ENCODE peak calls at places on chromosomes 6 and 20, in seven cellular contexts. W is LNCaP clone FGC, A is AG10803, I is fibroblast of lung, D is mucosa of descending colon, J is Panc1, R is AG04449. B is an unnamed sample.

GRCh38 chr6:146277142-146277541 is 248.3 kb downstream of the GRM1 start:
- DNase-seq in W (no peak), A (no peak), I (no peak), D (no peak), J (no peak), R (no peak), B (no peak)

GRCh38 chr6:84193140-84193708 is 34.2 kb downstream of the CEP162 start:
- DNase-seq in W (no peak), A (peak), I (peak), D (no peak), J (peak), R (peak), B (no peak)

GRCh38 chr20:41149679-41150131 is 12.4 kb downstream of the PLCG1 start:
- DNase-seq in W (no peak), A (peak), I (peak), D (no peak), J (no peak), R (no peak), B (no peak)

GRCh38 chr6:41671376-41671775 is 33.1 kb downstream of the MDFI start:
- DNase-seq in W (no peak), A (no peak), I (no peak), D (no peak), J (no peak), R (no peak), B (no peak)

GRCh38 chr6:153074761-153075160 is 56.3 kb downstream of the RGS17 start:
- DNase-seq in W (no peak), A (peak), I (no peak), D (no peak), J (no peak), R (no peak), B (no peak)

GRCh38 chr20:59120491-59120890 is 43.1 kb upstream of the ZNF831 start:
- DNase-seq in W (no peak), A (no peak), I (no peak), D (no peak), J (no peak), R (no peak), B (no peak)

GRCh38 chr6:170230520-170231390 is 60.1 kb downstream of the DLL1 start:
- DNase-seq in W (no peak), A (no peak), I (no peak), D (no peak), J (no peak), R (no peak), B (no peak)

GRCh38 chr20:56628873-56629463 is at the start of gene TFAP2C:
- DNase-seq in W (peak), A (peak), I (peak), D (peak), J (no peak), R (no peak), B (peak)

GRCh38 chr6:12289655-12290489 is at the start of gene EDN1:
- DNase-seq in W (no peak), A (peak), I (peak), D (peak), J (peak), R (no peak), B (peak)

GRCh38 chr20:1565461-1565860 is 8.0 kb upstream of the SIRPD start:
- DNase-seq in W (no peak), A (no peak), I (no peak), D (no peak), J (no peak), R (no peak), B (no peak)

GRCh38 chr6:118889163-118889562 is 4.8 kb upstream of the ASF1A start:
- DNase-seq in W (no peak), A (no peak), I (no peak), D (no peak), J (no peak), R (no peak), B (peak)

GRCh38 chr6:142808405-142809061 is 136.4 kb downstream of the HIVEP2 start:
- DNase-seq in W (no peak), A (no peak), I (no peak), D (no peak), J (no peak), R (no peak), B (no peak)

GRCh38 chr6:105178110-105178509 is 1.7 kb downstream of the POPDC3 start:
- DNase-seq in W (no peak), A (peak), I (peak), D (no peak), J (no peak), R (peak), B (no peak)

GRCh38 chr6:15911753-15912504 is 217.0 kb upstream of the MYLIP start:
- DNase-seq in W (no peak), A (no peak), I (no peak), D (no peak), J (no peak), R (no peak), B (no peak)

GRCh38 chr6:142802124-142802523 is 142.9 kb downstream of the HIVEP2 start:
- DNase-seq in W (no peak), A (peak), I (peak), D (no peak), J (peak), R (peak), B (no peak)

GRCh38 chr6:143959865-143960264 is 48.2 kb downstream of the PLAGL1 start:
- DNase-seq in W (no peak), A (no peak), I (no peak), D (no peak), J (no peak), R (no peak), B (no peak)

GRCh38 chr6:656460-657252 is at the start of gene HUS1B:
- DNase-seq in W (no peak), A (no peak), I (no peak), D (no peak), J (no peak), R (no peak), B (no peak)

GRCh38 chr6:657743-658142 is 843 bp upstream of the HUS1B start:
- DNase-seq in W (no peak), A (no peak), I (no peak), D (no peak), J (no peak), R (no peak), B (no peak)

GRCh38 chr6:659716-660581 is 3.0 kb upstream of the HUS1B start:
- DNase-seq in W (no peak), A (no peak), I (no peak), D (no peak), J (no peak), R (no peak), B (peak)

GRCh38 chr6:658244-658643 is 1.3 kb upstream of the HUS1B start:
- DNase-seq in W (no peak), A (peak), I (peak), D (no peak), J (no peak), R (peak), B (no peak)

DNA sequence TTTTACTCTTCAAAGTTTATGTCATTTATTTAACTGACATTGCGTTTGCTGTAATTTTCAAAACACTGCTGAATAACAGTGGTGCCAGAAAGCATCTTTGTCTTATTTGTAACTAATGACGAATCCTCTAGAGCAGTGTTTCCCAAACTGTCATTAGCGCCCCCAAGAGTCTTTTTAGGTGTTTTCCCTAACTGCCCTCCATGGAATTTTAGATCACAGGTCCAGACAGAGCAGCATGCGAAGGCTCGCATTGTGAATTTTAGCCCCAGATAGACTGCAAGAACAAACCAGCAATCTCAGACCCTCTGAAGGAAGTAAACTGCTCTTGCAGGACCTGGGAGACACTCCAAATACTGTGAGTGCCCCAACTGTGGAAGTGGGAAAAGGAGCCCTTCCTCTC is 2.3 kb upstream of the HUS1B start:
- DNase-seq in W (no peak), A (no peak), I (no peak), D (no peak), J (no peak), R (no peak), B (no peak)
- TF ChIP-seq CTCF in W (no peak), A (no peak), I (no peak), D (no peak), J (peak), R (no peak), B (no peak)

GRCh38 chr6:35602133-35602946 is 86.4 kb downstream of the FKBP5 start:
- DNase-seq in W (no peak), A (peak), I (peak), D (no peak), J (no peak), R (no peak), B (no peak)
- H3K4me3 ChIP-seq in W (no peak), A (peak), I (no peak), D (no peak), J (no peak), R (no peak), B (peak)

DNA sequence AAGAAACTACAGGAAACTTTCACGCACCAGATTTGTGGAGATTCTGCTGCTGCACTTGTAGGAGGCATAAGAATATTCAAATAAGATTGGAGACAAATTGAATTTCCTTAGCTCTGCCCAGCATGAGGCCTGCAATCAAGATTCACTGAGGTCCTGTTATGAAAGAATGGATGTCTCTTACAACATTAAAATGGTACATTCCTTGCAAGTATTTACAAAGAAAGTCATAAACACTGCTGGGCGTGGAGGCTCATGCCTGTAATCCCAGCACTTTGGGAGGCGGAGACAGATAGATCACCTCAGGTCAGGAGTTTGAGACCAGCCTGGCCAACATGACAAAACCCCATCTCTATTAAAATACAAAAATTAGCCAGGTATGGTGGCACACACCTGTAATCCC is 74.0 kb upstream of the MAP3K4 start:
- DNase-seq in W (no peak), A (peak), I (no peak), D (no peak), J (no peak), R (no peak), B (no peak)
- TF ChIP-seq CTCF in W (no peak), A (no peak), I (no peak), D (no peak), J (no peak), R (no peak), B (no peak)

GRCh38 chr6:116328528-116328903 is 42.2 kb upstream of the DSE start:
- DNase-seq in W (no peak), A (peak), I (peak), D (no peak), J (no peak), R (no peak), B (no peak)

GRCh38 chr6:116327803-116328527 is 42.8 kb upstream of the DSE start:
- DNase-seq in W (no peak), A (no peak), I (peak), D (no peak), J (no peak), R (no peak), B (no peak)

GRCh38 chr6:116329156-116329555 is 41.6 kb upstream of the DSE start:
- DNase-seq in W (no peak), A (peak), I (no peak), D (no peak), J (no peak), R (no peak), B (no peak)

GRCh38 chr6:116323863-116324262 is 44.1 kb upstream of the TSPYL1 start:
- DNase-seq in W (no peak), A (no peak), I (no peak), D (no peak), J (no peak), R (no peak), B (no peak)

DNA sequence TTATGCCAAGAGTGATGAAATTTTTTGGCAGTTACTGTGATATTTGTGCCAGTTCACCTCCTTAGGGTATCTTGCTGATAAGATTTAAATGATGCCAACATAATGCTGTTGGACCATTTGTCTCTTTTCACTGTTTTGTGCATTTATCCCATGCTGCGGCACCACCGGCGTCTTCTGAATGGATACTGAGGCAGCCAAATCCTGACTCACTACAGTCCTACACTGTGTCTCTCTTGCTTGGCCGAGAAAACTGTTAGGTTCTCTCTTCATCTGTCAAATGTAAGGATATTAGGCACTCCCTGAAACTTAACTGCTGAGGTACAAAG is 44.4 kb upstream of the DSE start:
- DNase-seq in W (no peak), A (peak), I (peak), D (no peak), J (no peak), R (no peak), B (no peak)
- H3K4me3 ChIP-seq in W (no peak), A (no peak), I (no peak), D (no peak), J (no peak), R (no peak), B (no peak)

DNA sequence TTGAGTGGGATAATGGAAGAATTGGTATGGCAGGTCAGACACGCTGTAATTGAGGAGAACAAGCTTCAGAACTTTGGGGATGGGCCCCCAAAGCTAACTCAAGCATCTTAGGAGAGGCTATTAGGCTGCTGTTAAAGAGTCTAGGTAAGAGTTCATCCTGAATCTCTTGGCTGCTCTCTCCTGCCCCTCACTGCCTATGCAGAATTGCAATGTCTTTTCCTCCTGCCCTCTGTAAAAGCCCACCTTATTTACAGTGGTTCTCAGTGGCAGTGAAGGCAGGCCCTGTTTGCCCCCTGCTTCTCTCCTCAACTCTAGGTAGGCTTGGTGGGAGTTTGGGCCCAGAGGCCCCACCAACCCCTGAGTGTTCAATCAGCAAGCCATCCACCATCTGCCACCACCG is 55.0 kb downstream of the LYRM2 start:
- DNase-seq in W (no peak), A (no peak), I (no peak), D (no peak), J (no peak), R (no peak), B (no peak)
- TF ChIP-seq CTCF in W (no peak), A (no peak), I (no peak), D (no peak), J (no peak), R (no peak), B (no peak)

GRCh38 chr6:3356824-3357420 is 98.2 kb downstream of the PSMG4 start:
- DNase-seq in W (peak), A (peak), I (no peak), D (no peak), J (no peak), R (no peak), B (no peak)
- H3K4me3 ChIP-seq in W (peak), A (no peak), I (no peak), D (no peak), J (no peak), R (no peak), B (no peak)